ENCODE peak calls at places on chromosome 4, in ten cellular contexts. T, J, I, V, W, Q, U, S, P and G are unnamed samples.

GRCh38 chr4:73620115-73620792 is at the start of gene RASSF6:
- DNase-seq in T (no peak), J (no peak), I (no peak), V (no peak), W (no peak), Q (no peak), U (no peak), S (no peak), P (peak), G (peak)

GRCh38 chr4:145937990-145938611 is 522 bp downstream of the ZNF827 start:
- DNase-seq in T (peak), J (no peak), I (peak), V (peak), W (peak), Q (peak), U (no peak), S (no peak), P (peak), G (no peak)

GRCh38 chr4:21290562-21290961 is 590.3 kb downstream of the PACRGL start:
- DNase-seq in T (no peak), J (no peak), I (no peak), V (no peak), W (no peak), Q (no peak), U (no peak), S (no peak), P (no peak), G (no peak)

GRCh38 chr4:123661080-123661737 is 264.6 kb downstream of the SPRY1 start:
- DNase-seq in T (no peak), J (no peak), I (peak), V (peak), W (peak), Q (peak), U (no peak), S (no peak), P (no peak), G (no peak)

GRCh38 chr4:138003248-138003647 is 238.9 kb downstream of the SLC7A11 start:
- DNase-seq in T (no peak), J (no peak), I (no peak), V (peak), W (peak), Q (peak), U (no peak), S (no peak), P (no peak), G (no peak)

GRCh38 chr4:77235289-77235854 is 78.4 kb downstream of the CCNG2 start:
- DNase-seq in T (no peak), J (no peak), I (no peak), V (no peak), W (no peak), Q (no peak), U (no peak), S (no peak), P (no peak), G (no peak)

GRCh38 chr4:25031077-25031606 is 396 bp upstream of the LGI2 start:
- DNase-seq in T (peak), J (no peak), I (peak), V (peak), W (peak), Q (peak), U (no peak), S (no peak), P (peak), G (peak)

GRCh38 chr4:14529653-14530052 is 472.6 kb upstream of the CPEB2 start:
- DNase-seq in T (no peak), J (no peak), I (peak), V (peak), W (no peak), Q (peak), U (no peak), S (peak), P (no peak), G (no peak)

GRCh38 chr4:7732263-7732662 is 207.4 kb downstream of the AFAP1 start:
- DNase-seq in T (no peak), J (no peak), I (no peak), V (no peak), W (no peak), Q (no peak), U (no peak), S (no peak), P (no peak), G (peak)

GRCh38 chr4:105058177-105058812 is 88.4 kb upstream of the TET2 start:
- DNase-seq in T (no peak), J (no peak), I (peak), V (peak), W (no peak), Q (peak), U (no peak), S (no peak), P (no peak), G (no peak)

GRCh38 chr4:54498661-54499111 is 159.1 kb upstream of the KIT start:
- DNase-seq in T (no peak), J (peak), I (peak), V (peak), W (peak), Q (peak), U (peak), S (no peak), P (no peak), G (no peak)

GRCh38 chr4:86117781-86118302 is 242.0 kb downstream of the MAPK10 start:
- DNase-seq in T (no peak), J (peak), I (peak), V (peak), W (peak), Q (peak), U (no peak), S (no peak), P (no peak), G (no peak)

GRCh38 chr4:37522996-37523395 is 163.2 kb downstream of the RELL1 start:
- DNase-seq in T (no peak), J (no peak), I (no peak), V (peak), W (peak), Q (no peak), U (no peak), S (no peak), P (no peak), G (no peak)

GRCh38 chr4:168415911-168416310 is 64.4 kb downstream of the DDX60L start:
- DNase-seq in T (no peak), J (no peak), I (no peak), V (no peak), W (no peak), Q (no peak), U (no peak), S (no peak), P (no peak), G (no peak)

GRCh38 chr4:88757776-88758175 is 60.1 kb upstream of the NAP1L5 start:
- DNase-seq in T (no peak), J (no peak), I (no peak), V (no peak), W (no peak), Q (no peak), U (no peak), S (no peak), P (no peak), G (no peak)

GRCh38 chr4:46274717-46275116 is 115.2 kb downstream of the GABRA2 start:
- DNase-seq in T (no peak), J (no peak), I (peak), V (no peak), W (no peak), Q (peak), U (no peak), S (no peak), P (no peak), G (no peak)

GRCh38 chr4:174523003-174523693 is 860 bp upstream of the HPGD start:
- DNase-seq in T (peak), J (no peak), I (no peak), V (peak), W (no peak), Q (no peak), U (no peak), S (no peak), P (peak), G (no peak)

GRCh38 chr4:69095301-69095731 is 958 bp upstream of the UGT2B7 start:
- DNase-seq in T (no peak), J (peak), I (peak), V (peak), W (peak), Q (peak), U (no peak), S (no peak), P (no peak), G (no peak)

GRCh38 chr4:212438-213174 is 88.3 kb downstream of the ZNF718 start:
- DNase-seq in T (peak), J (peak), I (peak), V (peak), W (peak), Q (peak), U (no peak), S (no peak), P (no peak), G (peak)

GRCh38 chr4:125991398-125991797 is 676.6 kb downstream of the FAT4 start:
- DNase-seq in T (no peak), J (no peak), I (no peak), V (no peak), W (peak), Q (no peak), U (no peak), S (no peak), P (no peak), G (no peak)

GRCh38 chr4:76208005-76208765 is 5.4 kb downstream of the SCARB2 start:
- DNase-seq in T (peak), J (no peak), I (peak), V (peak), W (peak), Q (peak), U (peak), S (peak), P (peak), G (peak)

GRCh38 chr4:185654311-185654710 is 119.0 kb upstream of the PDLIM3 start:
- DNase-seq in T (no peak), J (no peak), I (no peak), V (no peak), W (no peak), Q (no peak), U (no peak), S (no peak), P (no peak), G (no peak)

GRCh38 chr4:19707876-19708275 is 543.8 kb upstream of the SLIT2 start:
- DNase-seq in T (no peak), J (no peak), I (peak), V (peak), W (no peak), Q (peak), U (no peak), S (no peak), P (no peak), G (no peak)

GRCh38 chr4:175674219-175674618 is 137.8 kb downstream of the GPM6A start:
- DNase-seq in T (no peak), J (no peak), I (no peak), V (no peak), W (no peak), Q (no peak), U (no peak), S (no peak), P (no peak), G (no peak)

GRCh38 chr4:29588615-29589014 is 1131.6 kb upstream of the PCDH7 start:
- DNase-seq in T (no peak), J (no peak), I (no peak), V (no peak), W (no peak), Q (no peak), U (no peak), S (no peak), P (no peak), G (no peak)

GRCh38 chr4:151407466-151408379 is 1.3 kb upstream of the FHIP1A start:
- DNase-seq in T (peak), J (no peak), I (no peak), V (no peak), W (peak), Q (no peak), U (no peak), S (peak), P (no peak), G (peak)

GRCh38 chr4:152640058-152640921 is 39.5 kb downstream of the TMEM154 start:
- DNase-seq in T (peak), J (no peak), I (peak), V (peak), W (peak), Q (no peak), U (no peak), S (peak), P (no peak), G (no peak)

GRCh38 chr4:81491943-81492342 is 20.2 kb upstream of the RASGEF1B start:
- DNase-seq in T (no peak), J (no peak), I (peak), V (peak), W (no peak), Q (no peak), U (no peak), S (peak), P (no peak), G (no peak)

GRCh38 chr4:76199664-76200211 is 13.9 kb downstream of the SCARB2 start:
- DNase-seq in T (no peak), J (no peak), I (peak), V (peak), W (no peak), Q (peak), U (no peak), S (peak), P (no peak), G (no peak)

GRCh38 chr4:8107146-8107657 is 51.4 kb downstream of the ABLIM2 start:
- DNase-seq in T (no peak), J (no peak), I (no peak), V (no peak), W (no peak), Q (no peak), U (no peak), S (no peak), P (no peak), G (no peak)

GRCh38 chr4:2905544-2905943 is 57.7 kb downstream of the NOP14 start:
- DNase-seq in T (no peak), J (no peak), I (no peak), V (no peak), W (no peak), Q (no peak), U (no peak), S (no peak), P (no peak), G (no peak)

GRCh38 chr4:10587697-10588096 is 96.9 kb downstream of the CLNK start:
- DNase-seq in T (no peak), J (no peak), I (no peak), V (no peak), W (no peak), Q (no peak), U (no peak), S (peak), P (no peak), G (no peak)

GRCh38 chr4:17898553-17898952 is 87.8 kb downstream of the NCAPG start:
- DNase-seq in T (no peak), J (no peak), I (no peak), V (no peak), W (no peak), Q (no peak), U (no peak), S (no peak), P (no peak), G (no peak)

GRCh38 chr4:4217123-4217522 is 9.6 kb downstream of the OTOP1 start:
- DNase-seq in T (no peak), J (no peak), I (no peak), V (peak), W (peak), Q (peak), U (no peak), S (no peak), P (no peak), G (no peak)

GRCh38 chr4:13706716-13707115 is 79.2 kb upstream of the BOD1L1 start:
- DNase-seq in T (no peak), J (no peak), I (no peak), V (no peak), W (no peak), Q (no peak), U (no peak), S (no peak), P (no peak), G (no peak)

GRCh38 chr4:38663801-38664703 is at the start of gene KLF3:
- DNase-seq in T (peak), J (peak), I (peak), V (peak), W (peak), Q (peak), U (peak), S (peak), P (peak), G (peak)